ENCODE peak calls at places on chromosomes 1 and 21, in four cellular contexts. E is nephron progenitor cell, C is bronchial epithelial cell, I is AG09319. P is an unnamed sample.

GRCh38 chr21:38988211-38989096 is 182.7 kb downstream of the ETS2 start:
- DNase-seq in E (no peak), C (peak), I (no peak), P (no peak)

GRCh38 chr1:106681939-106682522 is 374.4 kb upstream of the PRMT6 start:
- DNase-seq in E (no peak), C (no peak), I (no peak), P (no peak)

GRCh38 chr1:24643362-24644346 is 552 bp downstream of the SRRM1 start:
- DNase-seq in E (peak), C (peak), I (no peak), P (no peak)

GRCh38 chr1:193932979-193933378 is 746.6 kb upstream of the B3GALT2 start:
- DNase-seq in E (no peak), C (no peak), I (no peak), P (no peak)

GRCh38 chr1:66571789-66572188 is 37.8 kb downstream of the SGIP1 start:
- DNase-seq in E (no peak), C (peak), I (no peak), P (no peak)

GRCh38 chr21:35792569-35792968 is 267.8 kb downstream of the SETD4 start:
- DNase-seq in E (no peak), C (no peak), I (no peak), P (no peak)

GRCh38 chr1:112507896-112508241 is 896 bp upstream of the WNT2B start:
- DNase-seq in E (peak), C (no peak), I (no peak), P (no peak)

GRCh38 chr1:18957136-18957521 is 653 bp upstream of the IFFO2 start:
- DNase-seq in E (peak), C (no peak), I (no peak), P (peak)

GRCh38 chr1:156781585-156782186 is 14.4 kb downstream of the PRCC start:
- DNase-seq in E (no peak), C (no peak), I (no peak), P (no peak)

GRCh38 chr1:215022723-215023122 is 59.8 kb upstream of the KCNK2 start:
- DNase-seq in E (no peak), C (no peak), I (no peak), P (no peak)

GRCh38 chr1:92310185-92310597 is 11.3 kb downstream of the RPAP2 start:
- DNase-seq in E (no peak), C (peak), I (no peak), P (no peak)

GRCh38 chr1:245654460-245655050 is 499.8 kb downstream of the KIF26B start:
- DNase-seq in E (no peak), C (no peak), I (no peak), P (no peak)

GRCh38 chr1:64038965-64039926 is 164.2 kb upstream of the UBE2U start:
- DNase-seq in E (no peak), C (peak), I (peak), P (no peak)

GRCh38 chr1:186073697-186074096 is 301.4 kb downstream of the TPR start:
- DNase-seq in E (no peak), C (no peak), I (no peak), P (no peak)

GRCh38 chr21:32597205-32597604 is 11.9 kb upstream of the TCP10L start:
- DNase-seq in E (no peak), C (peak), I (no peak), P (no peak)

GRCh38 chr1:158196461-158196860 is 15.8 kb downstream of the CD1D start:
- DNase-seq in E (no peak), C (peak), I (no peak), P (no peak)

GRCh38 chr1:208127791-208128408 is 116.3 kb downstream of the PLXNA2 start:
- DNase-seq in E (no peak), C (no peak), I (no peak), P (no peak)

GRCh38 chr1:154478639-154479038 is 23.4 kb upstream of the TDRD10 start:
- DNase-seq in E (no peak), C (peak), I (no peak), P (no peak)

DNA sequence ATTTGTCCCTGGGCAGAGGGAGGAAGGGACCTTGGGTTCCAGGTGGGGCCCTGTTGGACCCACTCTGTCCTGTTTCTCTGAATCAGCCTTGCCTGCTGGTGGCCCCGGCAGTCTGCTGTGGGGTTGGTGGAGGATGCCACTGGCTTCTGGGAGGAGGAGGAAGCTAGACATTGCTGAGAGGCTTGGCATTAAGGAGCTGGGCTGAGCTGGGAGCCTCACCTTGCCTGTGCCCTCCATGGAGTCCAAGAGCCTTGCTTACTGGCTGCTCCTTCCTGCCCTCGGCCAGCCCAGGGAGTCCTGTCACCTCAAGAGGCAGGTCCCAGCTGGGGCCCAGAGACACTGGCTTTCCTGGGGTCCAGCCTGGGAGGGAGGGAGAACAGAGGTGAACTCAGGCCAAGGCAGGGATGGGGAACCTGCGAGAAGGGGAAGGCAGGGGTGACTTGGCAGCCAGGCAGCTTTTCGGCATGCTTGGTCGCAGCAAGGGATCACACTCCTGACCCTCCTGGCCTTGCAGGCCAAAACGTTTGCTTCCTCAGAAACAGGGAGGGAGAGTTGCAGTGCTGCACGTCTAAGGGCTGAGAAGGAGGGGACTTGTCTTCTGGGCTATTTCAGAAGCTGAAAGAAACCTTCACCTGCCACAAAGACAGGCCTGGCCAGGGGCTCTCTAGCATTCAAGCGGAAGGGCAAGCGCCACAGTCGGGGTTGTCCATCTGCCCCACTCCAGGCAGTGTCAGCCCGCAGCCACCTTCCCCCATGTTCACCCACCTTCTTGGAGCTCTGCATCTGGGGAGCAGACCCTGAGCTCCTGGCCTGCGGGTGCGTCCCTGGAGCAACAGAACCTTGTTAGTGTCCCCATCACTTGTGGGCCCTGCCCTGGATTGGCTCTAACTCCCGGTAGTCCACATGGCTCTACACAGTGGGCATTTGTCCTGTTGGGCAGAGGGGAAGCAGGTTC is 8.9 kb downstream of the TMEM201 start:
- DNase-seq in E (no peak), C (no peak), I (no peak), P (no peak)
- TF ChIP-seq CTCF in E (no peak), C (no peak), I (no peak), P (no peak)

GRCh38 chr1:220011620-220012019 is 34.7 kb downstream of the EPRS1 start:
- DNase-seq in E (no peak), C (no peak), I (no peak), P (no peak)

GRCh38 chr1:220013497-220013896 is 32.8 kb downstream of the EPRS1 start:
- DNase-seq in E (no peak), C (no peak), I (no peak), P (no peak)

GRCh38 chr1:220007438-220007837 is 38.9 kb downstream of the EPRS1 start:
- DNase-seq in E (no peak), C (no peak), I (no peak), P (no peak)

GRCh38 chr1:220012259-220012658 is 34.0 kb downstream of the EPRS1 start:
- DNase-seq in E (no peak), C (no peak), I (no peak), P (no peak)
- TF ChIP-seq CTCF in E (no peak), C (no peak), I (peak), P (no peak)

DNA sequence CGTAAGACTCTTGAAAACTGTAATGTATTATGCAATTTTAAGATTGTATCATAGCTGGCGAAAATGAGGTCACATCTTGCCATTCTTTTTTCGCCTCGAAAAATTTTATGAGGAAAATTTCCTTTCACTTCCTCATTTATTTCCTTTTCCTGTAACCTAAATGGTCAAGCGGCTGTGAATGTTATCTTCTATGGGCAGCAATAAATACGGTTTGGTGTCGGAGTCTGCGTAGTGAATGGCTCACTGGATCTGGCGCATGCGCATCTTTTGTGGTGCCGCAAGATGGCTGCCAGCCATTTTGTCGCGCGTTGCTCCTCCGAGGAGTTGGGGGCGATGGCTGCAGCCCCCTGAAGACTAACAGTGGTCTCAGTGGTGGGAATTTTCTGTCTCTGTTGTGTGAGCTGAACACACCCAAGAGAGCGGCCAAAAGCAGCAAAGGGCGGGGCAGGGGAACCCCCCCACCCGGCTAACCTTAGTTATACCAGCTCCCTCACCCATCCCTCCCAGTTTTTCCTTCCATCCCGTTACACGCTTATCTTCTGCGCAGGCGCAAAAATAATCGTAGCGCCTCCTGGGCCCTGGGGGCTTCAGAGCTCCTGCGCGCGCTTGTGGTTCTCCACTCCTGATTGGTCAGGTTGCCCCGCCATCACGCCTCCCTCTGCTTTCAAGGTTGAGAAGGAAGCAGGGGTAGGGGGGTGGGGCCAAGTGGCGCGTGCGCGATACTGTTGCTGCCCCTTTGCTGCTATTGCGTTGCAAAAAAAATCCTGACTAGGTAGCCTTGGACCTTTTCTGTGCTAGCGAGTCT is at the start of gene RPRD2:
- DNase-seq in E (peak), C (peak), I (peak), P (peak)
- TF ChIP-seq CTCF in E (no peak), C (no peak), I (no peak), P (no peak)

GRCh38 chr1:1778827-1779675 is 781 bp upstream of the NADK start:
- DNase-seq in E (peak), C (no peak), I (no peak), P (peak)

GRCh38 chr1:1776672-1777393 is 1.4 kb downstream of the NADK start:
- DNase-seq in E (no peak), C (no peak), I (no peak), P (no peak)

GRCh38 chr1:1777510-1777909 is 760 bp downstream of the NADK start:
- DNase-seq in E (no peak), C (no peak), I (no peak), P (no peak)

GRCh38 chr1:1779691-1780597 is 1.7 kb upstream of the NADK start:
- DNase-seq in E (no peak), C (no peak), I (no peak), P (no peak)

DNA sequence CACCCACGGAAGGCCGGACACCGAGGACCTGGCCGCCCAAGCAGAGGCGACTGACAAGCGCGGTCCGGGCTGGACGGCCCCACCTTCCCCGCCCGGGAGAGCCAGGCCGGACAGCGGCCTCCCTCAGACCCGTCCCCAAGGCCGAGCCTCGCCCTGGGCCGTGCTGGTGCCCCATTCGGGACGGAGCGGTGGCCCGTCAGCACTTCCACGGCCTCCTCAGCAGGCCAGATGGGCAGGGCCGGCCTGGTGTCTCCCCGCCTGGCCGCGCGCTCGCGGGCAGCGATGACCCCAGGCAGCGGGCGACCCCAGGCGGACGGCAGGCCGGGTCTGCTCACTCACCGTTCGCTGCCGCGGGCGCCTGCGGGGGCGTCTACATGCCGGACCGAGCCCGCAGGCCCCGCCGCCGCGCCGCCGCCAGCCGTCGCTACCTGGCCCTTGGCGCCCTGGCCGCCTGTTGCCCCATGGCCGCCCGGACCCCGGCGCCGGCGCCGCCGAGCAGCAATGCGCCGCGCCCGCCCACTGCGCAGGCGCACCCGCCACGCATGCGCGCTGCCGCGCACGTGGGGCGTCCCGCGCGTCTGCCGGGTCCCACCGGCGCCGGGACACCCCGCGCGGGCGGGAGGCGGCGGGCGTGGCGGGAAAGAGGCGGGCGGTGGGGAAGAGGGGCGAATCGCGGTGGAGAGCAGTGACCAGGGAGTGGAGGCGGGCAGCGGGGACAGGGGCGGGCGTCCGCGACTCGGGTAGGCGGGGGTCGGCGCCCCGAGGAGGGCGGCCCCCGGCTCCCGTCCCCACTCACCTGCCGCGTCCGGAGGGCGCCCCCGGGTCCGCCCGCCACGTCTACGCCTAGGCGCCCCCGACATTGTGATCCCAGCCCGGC is at the start of gene NADK:
- DNase-seq in E (peak), C (no peak), I (no peak), P (peak)
- TF ChIP-seq CTCF in E (no peak), C (no peak), I (no peak), P (no peak)

DNA sequence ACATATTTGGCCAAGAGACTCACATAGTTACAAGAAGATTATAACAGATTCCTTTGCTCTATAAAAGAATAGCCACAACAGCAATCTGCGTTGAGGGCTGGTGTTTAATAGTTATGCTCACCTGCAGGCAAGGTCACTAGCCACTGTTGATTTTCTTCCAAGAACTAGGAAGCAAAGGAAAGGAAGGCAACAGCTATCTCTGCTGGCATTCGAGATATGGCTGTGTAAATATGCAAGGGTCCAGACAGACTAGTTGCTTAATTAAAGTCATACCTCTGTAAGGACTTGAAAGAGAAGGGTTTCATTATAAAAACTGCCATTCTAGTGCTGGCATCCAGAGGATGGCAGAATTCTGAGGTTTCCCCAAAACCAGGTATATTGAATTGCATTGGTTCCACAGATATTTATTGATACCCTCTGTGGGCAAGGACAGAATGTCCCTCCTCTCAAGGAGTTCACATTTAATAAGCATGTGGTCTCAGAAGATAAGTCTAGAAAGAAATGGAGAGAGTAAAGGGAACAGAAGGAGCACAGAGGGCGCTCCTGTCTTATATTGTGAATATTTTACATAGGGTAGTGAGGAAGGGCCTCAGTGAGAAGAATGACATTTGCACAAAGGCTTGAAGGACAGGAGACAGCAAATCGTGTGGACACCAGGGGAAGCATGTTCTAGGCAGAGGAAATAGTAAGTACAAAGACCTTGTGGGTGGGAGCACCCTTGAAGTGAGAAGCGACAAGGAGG is 23.6 kb upstream of the PLEKHA6 start:
- DNase-seq in E (no peak), C (no peak), I (no peak), P (no peak)
- TF ChIP-seq CTCF in E (no peak), C (no peak), I (no peak), P (no peak)

DNA sequence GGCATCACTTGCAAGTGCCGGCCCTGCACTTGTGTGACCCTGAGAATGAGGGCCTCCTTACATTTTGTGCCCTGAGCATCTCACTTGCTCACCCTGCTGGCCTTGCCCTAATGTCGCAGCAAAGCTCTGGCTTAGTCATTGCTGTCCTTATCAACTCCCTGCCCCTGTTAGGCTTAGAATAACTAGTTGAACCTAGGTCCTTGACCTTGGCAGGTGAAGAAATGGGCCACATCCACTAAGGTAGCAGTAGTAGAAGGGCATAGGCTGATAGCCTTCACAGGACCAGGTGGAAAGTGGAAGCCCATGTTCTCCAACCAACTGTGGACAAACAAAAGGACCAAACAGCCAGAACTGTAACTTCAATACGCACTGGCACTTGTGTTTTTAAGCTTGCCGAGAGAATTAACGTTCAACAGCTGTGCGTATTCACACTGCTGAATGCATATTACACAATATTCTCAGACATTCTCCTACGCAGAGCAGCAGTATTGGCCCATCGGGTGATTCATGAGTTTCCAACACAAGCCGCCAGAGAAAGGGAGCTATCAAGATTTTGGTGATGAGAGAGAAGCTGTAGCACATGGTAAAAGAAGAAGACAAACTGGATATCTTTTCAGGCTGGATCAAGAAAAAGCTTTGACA is 27.7 kb upstream of the PTGFRN start:
- DNase-seq in E (peak), C (peak), I (peak), P (no peak)
- TF ChIP-seq CTCF in E (no peak), C (peak), I (peak), P (no peak)

DNA sequence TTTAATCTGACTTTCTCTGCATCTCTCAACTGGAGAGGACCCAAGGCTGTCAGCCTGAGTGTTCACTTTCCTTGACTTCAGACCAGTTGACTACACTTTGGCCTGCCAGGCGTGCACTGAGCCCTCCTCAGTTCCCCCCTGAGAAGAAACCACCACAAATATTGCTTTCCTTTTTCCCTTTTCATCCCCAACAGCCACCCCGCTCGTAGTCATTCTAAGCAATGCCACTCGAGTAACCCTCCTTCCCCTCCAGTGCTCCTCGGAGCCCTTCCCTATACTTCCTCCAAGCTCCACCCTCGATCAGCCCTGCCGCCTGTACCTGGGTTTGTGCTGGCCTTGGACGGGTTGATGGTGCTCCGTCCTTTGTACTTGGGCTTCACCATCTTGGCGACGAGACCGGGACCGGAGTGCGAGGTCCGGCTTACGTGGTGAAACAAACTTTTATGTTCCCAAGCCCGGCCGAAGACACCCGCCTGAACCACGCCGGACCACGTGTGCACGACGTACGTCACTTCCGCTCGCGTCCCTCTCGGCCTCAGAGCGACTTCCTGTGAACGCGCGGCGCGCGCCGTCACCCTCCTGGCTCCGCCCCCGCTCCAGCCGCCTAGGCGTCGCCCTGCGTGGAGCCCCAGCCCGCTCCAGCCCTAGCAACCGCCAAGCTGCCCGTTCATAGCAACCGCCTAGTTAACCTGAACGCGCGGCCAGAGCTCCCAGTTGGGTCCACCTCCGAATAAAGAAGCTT is at the start of gene GNL2:
- DNase-seq in E (peak), C (peak), I (peak), P (peak)
- TF ChIP-seq CTCF in E (no peak), C (no peak), I (no peak), P (no peak)

P was measured in progenitor cell of endocrine pancreas.